ENCODE peak calls at places on chromosomes 6 and 20, in ten cellular contexts. W is HS-5; M is fibroblast of the aortic adventitia; G is HT1080; D is kidney epithelial cell; L is OCI-M1; C is activated CD4-positive, alpha-beta T cell treated with anti-CD3 and anti-CD28 coated beads, Interleukin-2, amount 50 U/mL, for 4 hours; H is H54; E is stimulated activated CD4-positive, alpha-beta T cell treated with anti-CD3 and anti-CD28 coated beads, Interleukin-4, amount 100 ng/mL, for 48 hours; X is LHCN-M2. N is an unnamed sample.

GRCh38 chr6:114785235-114786127 is 442.7 kb upstream of the HS3ST5 start:
- DNase-seq in M (no peak), G (peak; percentile 66), L (peak; percentile 28), X (peak; percentile 14), H (no peak), D (no peak), E (no peak), W (peak; percentile 6), C (no peak), N (no peak)

GRCh38 chr6:109252261-109253041 is 129.8 kb downstream of the CD164 start:
- DNase-seq in C (no peak), E (no peak), D (no peak), X (no peak), H (no peak), L (no peak), G (no peak), W (no peak), M (no peak), N (no peak)

GRCh38 chr20:52290602-52291001 is 99.0 kb upstream of the ZFP64 start:
- DNase-seq in L (peak; percentile 15), H (no peak), M (peak; percentile 10), G (no peak), C (no peak), X (no peak), D (no peak), E (no peak), W (no peak), N (no peak)

GRCh38 chr6:33977606-33978438 is 168.1 kb downstream of the GRM4 start:
- DNase-seq in M (no peak), L (no peak), X (no peak), W (no peak), G (no peak), C (no peak), D (no peak), E (no peak), H (no peak), N (no peak)

GRCh38 chr6:169800116-169800667 is 48.8 kb downstream of the ERMARD start:
- DNase-seq in H (no peak), X (no peak), C (no peak), G (no peak), M (peak; percentile 43), E (no peak), L (no peak), D (no peak), W (no peak), N (no peak)

GRCh38 chr6:30888472-30889137 is 4.3 kb downstream of the DDR1 start:
- DNase-seq in G (peak; percentile 55), C (no peak), X (peak; percentile 67), D (no peak), H (peak; percentile 84), W (no peak), L (no peak), E (no peak), M (peak; percentile 52), N (peak; percentile 71)

GRCh38 chr6:145808239-145808638 is 6.4 kb downstream of the FBXO30 start:
- DNase-seq in M (no peak), D (no peak), W (no peak), H (no peak), G (no peak), C (no peak), X (no peak), E (no peak), L (no peak), N (no peak)

GRCh38 chr6:32920610-32921188 is 20.1 kb downstream of the HLA-DMB start:
- DNase-seq in W (no peak), E (no peak), D (no peak), M (no peak), X (no peak), L (peak; percentile 23), C (no peak), H (no peak), G (no peak), N (no peak)

GRCh38 chr6:168089186-168090063 is 10.4 kb upstream of the FRMD1 start:
- DNase-seq in M (no peak), C (no peak), E (no peak), G (no peak), L (no peak), D (no peak), X (no peak), W (no peak), H (no peak), N (no peak)

GRCh38 chr6:122798099-122798641 is 9.1 kb downstream of the SMPDL3A start:
- DNase-seq in M (peak; percentile 74), H (peak; percentile 4), L (no peak), E (no peak), G (peak; percentile 89), C (no peak), X (peak; percentile 92), D (peak; percentile 81), W (peak; percentile 58), N (peak; percentile 79)

GRCh38 chr6:166411271-166411670 is 28.5 kb upstream of the MPC1 start:
- DNase-seq in C (no peak), X (no peak), H (no peak), L (no peak), G (no peak), D (no peak), W (no peak), M (no peak), E (no peak), N (no peak)

GRCh38 chr6:157430834-157431233 is 49.8 kb downstream of the ZDHHC14 start:
- DNase-seq in X (no peak), G (no peak), L (no peak), C (no peak), D (no peak), W (no peak), M (no peak), E (no peak), H (no peak), N (no peak)

GRCh38 chr6:30131947-30132497 is 3.9 kb upstream of the TRIM40 start:
- DNase-seq in E (no peak), D (no peak), G (no peak), C (no peak), M (no peak), W (no peak), L (no peak), X (no peak), H (no peak), N (no peak)

GRCh38 chr6:1995521-1996110 is 249.8 kb downstream of the GMDS start:
- DNase-seq in L (peak; percentile 46), G (no peak), C (no peak), H (no peak), M (peak; percentile 30), W (no peak), X (no peak), E (no peak), D (no peak), N (no peak)

GRCh38 chr20:58073945-58074920 is 154.2 kb downstream of the ANKRD60 start:
- DNase-seq in L (no peak), X (peak; percentile 57), D (no peak), C (no peak), M (peak; percentile 39), W (no peak), G (peak; percentile 87), H (no peak), E (no peak), N (peak; percentile 40)

GRCh38 chr20:54255157-54255556 is 47.3 kb downstream of the PFDN4 start:
- DNase-seq in M (peak; percentile 89), W (peak; percentile 99), C (no peak), L (no peak), E (no peak), X (no peak), D (no peak), G (no peak), H (no peak), N (peak; percentile 7)

GRCh38 chr6:47235964-47236760 is 73.5 kb downstream of the TNFRSF21 start:
- DNase-seq in D (no peak), M (peak; percentile 47), L (peak; percentile 44), C (no peak), H (no peak), E (no peak), W (no peak), G (no peak), X (no peak), N (no peak)

GRCh38 chr6:36131517-36132220 is 1.4 kb downstream of the MAPK13 start:
- DNase-seq in E (no peak), C (peak; percentile 29), M (peak; percentile 78), D (no peak), L (peak; percentile 94), G (peak; percentile 63), X (peak; percentile 37), W (peak; percentile 40), H (peak; percentile 71), N (peak; percentile 46)

GRCh38 chr6:112780498-112781096 is 433.5 kb downstream of the RFPL4B start:
- DNase-seq in X (peak; percentile 86), D (peak; percentile 28), G (peak; percentile 75), E (peak; percentile 24), L (peak; percentile 92), C (no peak), M (peak; percentile 90), W (peak; percentile 58), H (peak; percentile 0), N (peak; percentile 77)

GRCh38 chr20:51272392-51272791 is 249.5 kb upstream of the KCNG1 start:
- DNase-seq in X (peak; percentile 48), C (no peak), E (no peak), L (no peak), G (peak; percentile 32), M (peak; percentile 68), W (no peak), D (no peak), H (no peak), N (peak; percentile 37)

GRCh38 chr6:46221221-46221793 is 50.5 kb upstream of the ENPP5 start:
- DNase-seq in E (no peak), M (peak; percentile 58), H (peak; percentile 9), X (peak; percentile 50), D (peak; percentile 4), G (peak; percentile 21), C (no peak), L (peak; percentile 82), W (peak; percentile 9), N (peak; percentile 9)

GRCh38 chr6:153625089-153625488 is 414.0 kb upstream of the OPRM1 start:
- DNase-seq in M (no peak), E (no peak), C (no peak), D (peak; percentile 19), L (no peak), G (peak; percentile 26), H (no peak), X (no peak), W (peak; percentile 5), N (peak; percentile 28)

GRCh38 chr20:46599227-46599987 is 49.0 kb upstream of the OCSTAMP start:
- DNase-seq in E (no peak), C (no peak), L (no peak), W (no peak), H (no peak), G (no peak), M (no peak), X (no peak), D (no peak), N (no peak)

GRCh38 chr6:142624978-142625715 is 319.8 kb downstream of the HIVEP2 start:
- DNase-seq in L (no peak), M (no peak), G (no peak), E (no peak), W (no peak), D (no peak), C (no peak), H (no peak), X (no peak), N (no peak)

GRCh38 chr6:25253371-25253770 is 25.8 kb upstream of the CARMIL1 start:
- DNase-seq in H (no peak), L (no peak), M (no peak), X (no peak), W (no peak), G (no peak), D (no peak), C (no peak), E (no peak), N (no peak)

GRCh38 chr6:169048806-169049205 is 204.8 kb downstream of the THBS2 start:
- DNase-seq in E (no peak), H (no peak), W (no peak), L (no peak), C (no peak), M (no peak), X (no peak), D (no peak), G (no peak), N (no peak)

GRCh38 chr6:122657601-122658000 is 47.4 kb downstream of the PKIB start:
- DNase-seq in L (no peak), C (no peak), W (peak; percentile 4), G (no peak), M (peak; percentile 87), D (no peak), E (no peak), X (no peak), H (no peak), N (no peak)

GRCh38 chr6:3579652-3580051 is 122.8 kb upstream of the SLC22A23 start:
- DNase-seq in C (no peak), M (no peak), H (no peak), L (no peak), D (no peak), W (no peak), X (no peak), G (no peak), E (no peak), N (no peak)

N was measured in Daoy.